ENCODE peak calls at places on chromosomes 12 and 14, in eight cellular contexts. A is GM12891; J is stimulated activated CD4-positive, alpha-beta T cell treated with anti-CD3 and anti-CD28 coated beads, Interleukin-15, amount 100 ng/mL, for 1 hour; C is mesendoderm; V is LoVo; T is GM19239; P is amniotic stem cell; B is HCEC 1CT. R is an unnamed sample.

GRCh38 chr12:80490329-80490728 is 46.3 kb downstream of the PTPRQ start:
- DNase-seq in A (no peak), J (no peak), C (peak), V (no peak), T (no peak), P (no peak), B (no peak), R (no peak)

GRCh38 chr12:51441583-51441982 is 17.0 kb downstream of the SLC4A8 start:
- DNase-seq in A (no peak), J (no peak), C (no peak), V (no peak), T (no peak), P (no peak), B (peak), R (no peak)

GRCh38 chr14:65496178-65496993 is 83.9 kb downstream of the FUT8 start:
- DNase-seq in A (no peak), J (no peak), C (no peak), V (no peak), T (no peak), P (no peak), B (peak), R (no peak)

GRCh38 chr14:97995038-97995437 is 1197.9 kb downstream of the VRK1 start:
- DNase-seq in A (no peak), J (no peak), C (no peak), V (no peak), T (no peak), P (no peak), B (no peak), R (no peak)

GRCh38 chr12:66160704-66161103 is 9.1 kb downstream of the TMBIM4 start:
- DNase-seq in A (no peak), J (no peak), C (no peak), V (no peak), T (no peak), P (no peak), B (no peak), R (no peak)

GRCh38 chr14:68783408-68784297 is 9.2 kb downstream of the ZFP36L1 start:
- DNase-seq in A (no peak), J (no peak), C (no peak), V (no peak), T (no peak), P (no peak), B (no peak), R (no peak)

GRCh38 chr14:99382781-99383456 is 97.7 kb downstream of the SETD3 start:
- DNase-seq in A (no peak), J (no peak), C (no peak), V (no peak), T (no peak), P (no peak), B (peak), R (no peak)

GRCh38 chr14:44462372-44462771 is 44.7 kb downstream of the FSCB start:
- DNase-seq in A (no peak), J (no peak), C (no peak), V (no peak), T (no peak), P (no peak), B (no peak), R (no peak)

R was measured in RPMI8226.